ENCODE peak calls at places on chromosomes 4 and X, in eight cellular contexts. Q is GM20000; B is pulmonary artery endothelial cell; G is activated naive CD8-positive, alpha-beta T cell treated with anti-CD3 and anti-CD28 coated beads, Interleukin-2, amount 50 U/mL, for 24 hours; P is activated naive CD4-positive, alpha-beta T cell treated with Interleukin-2 at 50 U/mL for 16 hours; R is adipocyte; D is amygdala; W is NCI-H2171. M is an unnamed sample.

GRCh38 chrX:154600962-154601374 is 16.0 kb downstream of the CTAG1A start:
- DNase-seq in P (no peak), G (no peak), R (peak; percentile 3), Q (no peak), D (no peak), B (no peak), W (no peak), M (no peak)

GRCh38 chr4:89715611-89716010 is 121.3 kb downstream of the SNCA start:
- DNase-seq in W (no peak), R (no peak), G (no peak), P (no peak), B (no peak), D (no peak), Q (no peak), M (no peak)

GRCh38 chr4:177047070-177047850 is 254.5 kb upstream of the VEGFC start:
- DNase-seq in R (peak; percentile 90), P (peak; percentile 51), G (peak; percentile 62), Q (peak; percentile 45), W (no peak), B (peak; percentile 27), D (peak; percentile 54), M (peak; percentile 30)

GRCh38 chrX:127578395-127578794 is 473.8 kb downstream of the ACTRT1 start:
- DNase-seq in Q (no peak), R (no peak), G (no peak), B (no peak), W (no peak), P (no peak), D (no peak), M (no peak)

GRCh38 chr4:186587416-186588018 is 32.1 kb upstream of the MTNR1A start:
- DNase-seq in R (peak; percentile 87), W (no peak), D (peak; percentile 54), Q (peak; percentile 56), B (no peak), G (peak; percentile 68), P (peak; percentile 56), M (peak; percentile 8)

GRCh38 chr4:88763075-88763474 is 65.4 kb upstream of the NAP1L5 start:
- DNase-seq in Q (no peak), B (no peak), G (no peak), D (no peak), R (no peak), P (no peak), W (no peak), M (no peak)

GRCh38 chrX:154547245-154548027 is at the start of gene IKBKG:
- DNase-seq in G (peak; percentile 87), P (peak; percentile 88), B (peak; percentile 60), D (peak; percentile 84), R (peak; percentile 92), Q (peak; percentile 94), W (peak; percentile 83), M (peak; percentile 89)

GRCh38 chr4:88697113-88697512 is 516 bp downstream of the NAP1L5 start:
- DNase-seq in Q (no peak), B (no peak), G (peak; percentile 17), W (no peak), P (peak; percentile 11), D (peak; percentile 17), R (peak; percentile 65), M (no peak)

GRCh38 chr4:181525641-181526040 is 717.6 kb upstream of the TENM3 start:
- DNase-seq in P (no peak), R (no peak), G (no peak), W (no peak), Q (no peak), B (no peak), D (no peak), M (no peak)

M was measured in T-helper 2 cell treated with Interferon-gamma antibody and Interleukin-4, amounts not matched to agents 5 μg/mL and 100 μg/mL, for 36 hours.